ENCODE peak calls at places on chromosomes 1 and 21, in six cellular contexts. N is mammary epithelial cell, C is HCT116, A is neuronal stem cell, Y is tibial artery, D is mesendoderm. Z is an unnamed sample. For H3K27me3 and H3K4me1, the result is how much of the 10 kb centered on the place peaks cover.

GRCh38 chr1:3712573-3713535 is 39.4 kb upstream of the CCDC27 start:
- DNase-seq in C (no peak), D (no peak), N (no peak), A (no peak), Y (no peak), Z (no peak)

GRCh38 chr21:35348686-35349085 is 299.6 kb upstream of the RUNX1 start:
- DNase-seq in N (peak), A (no peak), D (no peak), Y (no peak), C (no peak), Z (no peak)

GRCh38 chr1:35499652-35500176 is 57.5 kb downstream of the KIAA0319L start:
- DNase-seq in C (no peak), D (peak), N (no peak), Y (no peak), A (no peak), Z (peak)

GRCh38 chr1:228259951-228260350 is 52.1 kb downstream of the OBSCN start:
- DNase-seq in N (no peak), C (no peak), A (no peak), Y (no peak), D (peak), Z (no peak)

GRCh38 chr1:911875-912739 is 11.6 kb upstream of the SAMD11 start:
- DNase-seq in D (no peak), A (no peak), N (no peak), Y (no peak), C (no peak), Z (no peak)

GRCh38 chr1:235006816-235007215 is 121.8 kb downstream of the TOMM20 start:
- DNase-seq in Y (no peak), D (no peak), N (no peak), C (no peak), A (no peak), Z (no peak)

GRCh38 chr1:109198043-109198695 is 15.5 kb upstream of the SARS1 start:
- DNase-seq in A (no peak), N (peak), Y (peak), D (no peak), C (no peak), Z (no peak)

GRCh38 chr1:111234866-111235265 is 7.4 kb downstream of the CHI3L2 start:
- DNase-seq in A (no peak), D (no peak), N (peak), C (no peak), Y (no peak), Z (no peak)

GRCh38 chr1:231338270-231339128 is at the start of gene SPRTN:
- DNase-seq in D (no peak), A (no peak), C (no peak), Y (no peak), N (peak), Z (no peak)

GRCh38 chr21:45153358-45154318 is 79.3 kb downstream of the ADARB1 start:
- DNase-seq in N (no peak), A (no peak), Y (no peak), C (no peak), D (no peak), Z (peak)

GRCh38 chr1:167658574-167659328 is 28.7 kb downstream of the RCSD1 start:
- DNase-seq in D (no peak), N (no peak), A (no peak), C (no peak), Y (no peak), Z (no peak)

GRCh38 chr1:230097370-230097769 is 30.3 kb downstream of the GALNT2 start:
- DNase-seq in D (no peak), Y (no peak), C (no peak), A (no peak), N (no peak), Z (no peak)

GRCh38 chr1:178267646-178268094 is 173.8 kb downstream of the RASAL2 start:
- DNase-seq in N (peak), A (no peak), Y (no peak), D (peak), C (peak), Z (no peak)

GRCh38 chr1:180842890-180843289 is 69.8 kb upstream of the KIAA1614 start:
- DNase-seq in D (peak), N (no peak), C (no peak), Y (no peak), A (no peak), Z (no peak)

GRCh38 chr1:85934531-85934930 is 222.0 kb downstream of the COL24A1 start:
- DNase-seq in A (no peak), C (no peak), D (no peak), N (no peak), Y (no peak), Z (no peak)

GRCh38 chr1:223258751-223259177 is 105.2 kb downstream of the SUSD4 start:
- DNase-seq in C (no peak), N (peak), A (no peak), D (peak), Y (no peak), Z (no peak)

GRCh38 chr1:89383185-89383584 is 19.3 kb downstream of the GBP6 start:
- DNase-seq in A (no peak), Y (no peak), D (no peak), C (no peak), N (no peak), Z (no peak)

GRCh38 chr1:110850632-110851031 is 22.3 kb upstream of the CD53 start:
- DNase-seq in D (no peak), C (no peak), Y (no peak), A (no peak), N (no peak), Z (no peak)

GRCh38 chr21:14308234-14308633 is 74.7 kb downstream of the HSPA13 start:
- DNase-seq in Y (no peak), D (no peak), C (no peak), N (no peak), A (no peak), Z (no peak)

GRCh38 chr1:50766688-50767087 is 193.4 kb downstream of the FAF1 start:
- DNase-seq in N (no peak), D (no peak), C (no peak), A (no peak), Y (no peak), Z (no peak)

GRCh38 chr1:240344918-240345317 is 253.2 kb downstream of the FMN2 start:
- DNase-seq in Y (no peak), C (no peak), D (no peak), N (no peak), A (no peak), Z (no peak)

GRCh38 chr1:179099891-179100290 is 18.0 kb downstream of the TOR3A start:
- DNase-seq in Y (no peak), N (no peak), C (no peak), D (no peak), A (no peak), Z (no peak)

GRCh38 chr1:88892146-88892877 is 945 bp upstream of the GTF2B start:
- DNase-seq in D (peak), A (no peak), N (peak), C (peak), Y (no peak), Z (peak)

GRCh38 chr1:104780470-104781078 is 1030.9 kb downstream of the AMY1C start:
- DNase-seq in D (peak), N (peak), A (peak), Y (no peak), C (no peak), Z (peak)

GRCh38 chr1:109978761-109979488 is 5.6 kb upstream of the AHCYL1 start:
- DNase-seq in A (no peak), D (no peak), C (no peak), N (no peak), Y (no peak), Z (no peak)

GRCh38 chr1:112371770-112372169 is 24.2 kb upstream of the CTTNBP2NL start:
- DNase-seq in N (no peak), D (no peak), Y (no peak), A (no peak), C (no peak), Z (no peak)

GRCh38 chr1:112373841-112374240 is 22.2 kb upstream of the CTTNBP2NL start:
- DNase-seq in A (no peak), D (no peak), C (no peak), N (no peak), Y (no peak), Z (no peak)

GRCh38 chr1:112370981-112371380 is 25.0 kb upstream of the CTTNBP2NL start:
- DNase-seq in D (no peak), A (no peak), C (no peak), Y (no peak), N (no peak), Z (no peak)

GRCh38 chr1:112368198-112368597 is 27.8 kb upstream of the CTTNBP2NL start:
- DNase-seq in C (no peak), A (no peak), N (no peak), D (no peak), Y (no peak), Z (no peak)

DNA sequence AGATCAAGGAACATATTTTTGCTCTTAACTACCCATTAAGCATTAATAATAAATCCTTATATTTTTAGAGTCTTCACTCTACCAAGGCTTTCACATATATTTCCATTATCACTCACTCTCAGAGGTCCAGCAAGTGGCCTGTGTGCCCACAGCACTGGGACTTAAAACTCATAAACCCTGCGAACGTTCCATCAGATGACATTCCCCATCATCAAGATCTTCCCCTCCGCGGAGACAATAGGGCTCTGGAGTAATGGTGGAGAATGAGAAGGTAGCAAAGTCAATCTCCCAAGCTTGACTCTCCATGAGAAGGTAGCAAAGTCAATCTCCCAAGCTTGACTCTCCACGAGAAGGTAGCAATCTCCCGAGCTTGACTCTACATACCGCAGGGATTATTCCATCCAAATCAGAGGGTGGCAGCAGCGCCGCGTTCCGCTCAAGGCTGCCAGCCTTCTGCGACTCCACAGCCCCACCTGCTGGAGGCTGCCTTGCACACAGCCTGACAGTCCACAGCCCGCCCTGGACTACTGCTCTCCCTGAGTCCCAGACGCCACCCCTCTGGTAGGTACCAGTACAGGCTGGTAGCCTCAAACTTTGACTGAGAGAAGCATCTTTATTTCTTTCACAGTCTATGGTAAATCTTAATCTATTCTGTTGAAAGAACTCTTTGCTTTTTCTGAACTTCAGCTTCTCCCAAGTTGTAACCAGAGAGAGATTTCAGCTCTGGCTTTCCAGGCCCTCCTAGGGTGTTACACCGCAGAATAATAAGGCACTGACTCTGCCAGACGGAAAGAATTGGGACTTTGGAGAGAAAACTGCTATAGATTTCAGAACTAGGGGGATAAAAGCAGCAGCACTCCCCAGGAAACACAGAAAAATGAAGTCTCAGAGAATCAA is 26.4 kb upstream of the CTTNBP2NL start:
- DNase-seq in A (peak), Y (peak), N (peak), C (peak), D (peak), Z (peak)
- H3K27me3 ChIP-seq in A (under half), Y (under half), N (under half), C (under half), D (under half), Z (under half)

GRCh38 chr1:208204779-208205178 is 39.4 kb downstream of the PLXNA2 start:
- DNase-seq in D (no peak), C (no peak), N (no peak), Y (no peak), A (no peak), Z (no peak)

GRCh38 chr1:208202333-208202987 is 41.7 kb downstream of the PLXNA2 start:
- DNase-seq in A (no peak), N (no peak), Y (no peak), D (no peak), C (no peak), Z (no peak)

GRCh38 chr1:208203127-208203847 is 40.9 kb downstream of the PLXNA2 start:
- DNase-seq in Y (no peak), N (peak), C (no peak), A (no peak), D (no peak), Z (peak)

GRCh38 chr1:208205216-208206013 is 38.8 kb downstream of the PLXNA2 start:
- DNase-seq in D (no peak), C (no peak), Y (no peak), N (no peak), A (no peak), Z (no peak)

DNA sequence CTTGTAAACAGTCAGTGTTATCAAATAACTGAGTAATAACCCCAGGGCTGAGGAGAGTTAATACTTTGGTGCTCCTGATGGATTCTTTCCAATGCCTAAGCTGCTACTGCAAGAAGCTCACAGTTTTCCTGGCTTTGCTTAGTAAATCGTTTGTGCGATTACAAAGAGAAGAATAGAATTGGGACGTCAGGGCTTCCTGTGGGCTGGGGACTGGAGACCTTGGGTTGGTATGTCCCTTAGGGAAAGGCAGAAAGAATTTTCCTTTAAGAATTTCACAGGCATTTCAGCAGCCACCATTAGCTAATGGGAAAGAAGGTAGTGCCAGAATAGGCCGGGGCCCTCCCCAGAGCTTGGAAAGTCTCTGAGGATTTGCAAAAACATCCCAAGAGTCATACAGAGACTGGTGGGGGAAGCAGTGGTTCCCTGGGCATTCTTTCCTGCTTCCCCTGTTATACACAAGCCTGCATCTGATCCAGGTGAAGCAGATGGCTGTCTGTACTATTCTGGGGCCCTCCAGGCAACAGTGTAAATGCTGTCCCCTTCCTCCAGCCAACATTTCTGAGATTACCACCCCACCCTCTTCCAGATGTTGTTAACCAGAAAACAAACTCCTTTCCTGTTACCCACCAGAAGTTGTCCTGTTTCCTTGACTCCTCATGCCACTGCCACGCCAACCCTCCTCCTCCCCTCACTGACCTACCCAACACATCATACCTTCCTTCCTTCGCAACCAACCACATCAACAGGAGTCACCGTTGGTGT is 40.2 kb downstream of the PLXNA2 start:
- DNase-seq in A (no peak), N (no peak), Y (no peak), C (no peak), D (peak), Z (no peak)
- H3K4me1 ChIP-seq in A (under half), N (half or more), Y (half or more), C (under half), D (under half), Z (under half)

DNA sequence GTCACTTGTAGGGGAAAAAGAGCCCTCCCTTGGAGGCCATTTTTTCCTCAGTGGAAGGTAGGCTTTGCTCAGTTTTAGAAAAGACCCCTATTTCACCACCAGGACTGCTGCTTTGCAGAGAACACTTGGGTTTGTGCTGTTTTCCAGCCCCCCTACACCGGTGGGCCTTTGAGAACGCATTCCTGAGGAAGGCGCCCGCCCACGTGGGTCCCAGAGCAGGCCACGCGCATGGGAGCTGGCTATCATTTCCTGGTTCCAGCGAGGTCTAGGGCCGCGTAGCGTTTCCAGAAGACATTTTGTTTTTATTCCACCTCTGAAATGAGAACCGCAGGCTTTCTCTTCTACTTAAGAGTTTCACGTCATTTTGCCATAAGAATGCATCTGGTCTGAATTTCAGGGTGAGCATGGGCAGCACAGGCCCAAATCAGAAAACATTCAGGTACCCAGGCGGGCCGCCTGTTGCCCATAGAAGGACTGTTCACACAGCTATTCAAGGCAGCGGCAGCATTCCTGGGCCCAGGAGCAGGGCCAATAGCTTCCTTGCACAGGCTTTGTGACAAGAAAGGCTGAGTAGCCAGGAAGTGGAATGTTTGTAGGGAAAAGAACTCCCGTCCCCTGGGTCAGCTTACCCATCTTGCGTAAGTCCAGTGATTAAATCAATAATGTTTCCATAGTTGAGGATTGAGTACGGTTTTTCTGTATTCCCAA is 1.3 kb upstream of the KLHL21 start:
- DNase-seq in N (peak), Y (peak), A (peak), C (no peak), D (peak), Z (no peak)
- H3K4me3 ChIP-seq in N (no peak), Y (peak), A (peak), C (peak), D (no peak), Z (peak)

GRCh38 chr1:204192589-204193352 is 3.5 kb downstream of the KISS1 start:
- DNase-seq in A (no peak), N (peak), D (no peak), Y (no peak), C (no peak), Z (no peak)
- H3K27me3 ChIP-seq in A (under half), N (under half), D (under half), Y (under half), C (under half), Z (under half)

GRCh38 chr1:11919621-11920020 is 6.6 kb downstream of the KIAA2013 start:
- DNase-seq in N (no peak), C (no peak), Y (no peak), D (no peak), A (no peak), Z (no peak)

GRCh38 chr1:11923069-11923826 is 3.0 kb downstream of the KIAA2013 start:
- DNase-seq in N (no peak), Y (no peak), C (no peak), A (no peak), D (no peak), Z (no peak)

GRCh38 chr1:11921022-11921421 is 5.2 kb downstream of the KIAA2013 start:
- DNase-seq in N (no peak), D (no peak), A (no peak), Y (no peak), C (no peak), Z (no peak)

GRCh38 chr1:11918779-11919519 is 7.3 kb downstream of the KIAA2013 start:
- DNase-seq in Y (peak), D (no peak), A (no peak), N (peak), C (no peak), Z (peak)

GRCh38 chr1:11920239-11920903 is 5.9 kb downstream of the KIAA2013 start:
- DNase-seq in D (no peak), Y (no peak), N (no peak), A (no peak), C (no peak), Z (peak)
- H3K4me1 ChIP-seq in D (under half), Y (half or more), N (under half), A (under half), C (under half), Z (under half)

GRCh38 chr1:26529655-26530539 is at the start of gene RPS6KA1:
- DNase-seq in D (peak), A (peak), Y (no peak), C (no peak), N (peak), Z (peak)

GRCh38 chr1:26530898-26531598 is 1.5 kb downstream of the RPS6KA1 start:
- DNase-seq in A (no peak), D (peak), C (peak), N (peak), Y (no peak), Z (peak)

GRCh38 chr1:26533951-26534514 is 4.5 kb downstream of the RPS6KA1 start:
- DNase-seq in D (no peak), N (no peak), C (no peak), A (no peak), Y (no peak), Z (peak)

GRCh38 chr1:26530540-26530897 is 958 bp downstream of the RPS6KA1 start:
- DNase-seq in D (peak), C (no peak), A (no peak), Y (no peak), N (no peak), Z (peak)

GRCh38 chr1:26531651-26532131 is 2.1 kb downstream of the RPS6KA1 start:
- DNase-seq in Y (no peak), C (no peak), A (no peak), D (no peak), N (peak), Z (peak)
- H3K4me3 ChIP-seq in Y (no peak), C (peak), A (no peak), D (no peak), N (peak), Z (no peak)

Z was measured in small intestine.